ENCODE peak calls at places on chromosomes 3 and 15, in eight cellular contexts. H is spleen, G is endothelial cell of umbilical vein, J is adrenal gland, V is GM12891, W is ovary, E is HCT116, U is A549. F is an unnamed sample.

GRCh38 chr3:24185738-24186384 is 240.8 kb downstream of the NR1D2 start:
- DNase-seq in E (peak), J (peak), H (no peak), G (peak), W (peak), U (peak), V (peak), F (peak)

GRCh38 chr3:124230928-124231456 is 239.1 kb upstream of the ROPN1 start:
- DNase-seq in V (no peak), E (no peak), W (no peak), U (no peak), H (no peak), G (no peak), J (no peak), F (no peak)

GRCh38 chr3:155790272-155790918 is 15.7 kb downstream of the C3orf33 start:
- DNase-seq in W (no peak), J (no peak), E (no peak), G (no peak), U (no peak), V (no peak), H (no peak), F (peak)

GRCh38 chr3:99172736-99173657 is 271.5 kb upstream of the DCBLD2 start:
- DNase-seq in V (peak), H (no peak), W (no peak), J (peak), G (peak), E (peak), U (peak), F (peak)

GRCh38 chr15:55799287-55800212 is 56.6 kb upstream of the PRTG start:
- DNase-seq in J (peak), W (no peak), V (peak), U (peak), H (no peak), E (peak), G (peak), F (peak)

GRCh38 chr15:51403946-51404695 is 62.7 kb downstream of the GLDN start:
- DNase-seq in V (no peak), G (no peak), H (no peak), U (no peak), J (no peak), W (no peak), E (no peak), F (no peak)

GRCh38 chr3:185153170-185153733 is 392 bp upstream of the C3orf70 start:
- DNase-seq in G (peak), J (peak), W (peak), H (no peak), E (no peak), V (peak), U (no peak), F (peak)

GRCh38 chr15:60091150-60091549 is 87.0 kb downstream of the FOXB1 start:
- DNase-seq in U (peak), W (no peak), G (no peak), E (no peak), H (no peak), V (no peak), J (peak), F (no peak)

GRCh38 chr3:105365536-105366301 is 990 bp upstream of the ALCAM start:
- DNase-seq in G (no peak), E (no peak), W (peak), V (no peak), J (no peak), H (no peak), U (peak), F (no peak)

GRCh38 chr3:89699229-89699628 is 591.8 kb downstream of the EPHA3 start:
- DNase-seq in E (no peak), G (no peak), U (no peak), H (peak), J (no peak), V (no peak), W (no peak), F (no peak)
- TF ChIP-seq POLR2A in E (no peak), G (no peak), U (no peak), H (no peak), J (no peak), V (no peak), W (no peak), F (no peak)

GRCh38 chr3:82011336-82011735 is 249.9 kb upstream of the GBE1 start:
- DNase-seq in J (no peak), U (no peak), G (no peak), V (no peak), E (no peak), W (no peak), H (no peak), F (no peak)
- TF ChIP-seq POLR2A in J (no peak), U (no peak), G (no peak), V (no peak), E (no peak), W (no peak), H (no peak), F (no peak)

GRCh38 chr15:50150349-50150748 is 31.3 kb upstream of the ATP8B4 start:
- DNase-seq in V (no peak), W (no peak), H (no peak), E (no peak), J (no peak), G (no peak), U (no peak), F (no peak)
- TF ChIP-seq POLR2A in V (no peak), W (no peak), H (no peak), E (no peak), J (no peak), G (no peak), U (no peak), F (no peak)

DNA sequence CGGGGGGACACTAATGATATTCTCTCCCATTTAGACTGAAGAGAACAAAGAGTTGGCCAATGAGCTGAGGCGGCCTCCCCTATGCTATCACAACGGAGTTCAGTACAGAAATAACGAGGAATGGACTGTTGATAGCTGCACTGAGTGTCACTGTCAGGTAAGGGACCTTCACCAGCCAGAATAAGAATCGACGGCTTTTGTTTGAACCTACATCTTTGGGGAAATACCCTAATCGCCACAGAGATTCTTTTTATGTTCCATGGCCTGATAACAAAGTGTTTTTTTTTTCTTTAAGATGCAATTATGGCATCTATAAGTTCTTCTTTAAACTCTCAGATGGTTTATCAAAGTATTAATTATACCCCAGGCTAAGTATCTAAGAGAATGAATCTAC is 3.4 kb downstream of the THBS1 start:
- DNase-seq in G (no peak), E (no peak), J (no peak), V (no peak), H (no peak), U (no peak), W (no peak), F (no peak)
- TF ChIP-seq POLR2A in G (peak), E (no peak), J (no peak), V (no peak), H (no peak), U (no peak), W (no peak), F (no peak)

GRCh38 chr3:159783780-159784747 is 204.6 kb upstream of the IL12A start:
- DNase-seq in V (no peak), E (no peak), J (no peak), W (no peak), U (no peak), G (no peak), H (no peak), F (no peak)
- TF ChIP-seq POLR2A in V (no peak), E (no peak), J (no peak), W (no peak), U (no peak), G (no peak), H (no peak), F (no peak)

GRCh38 chr15:30903497-30904187 is at the start of gene FAN1:
- DNase-seq in H (peak), G (peak), U (peak), E (peak), W (peak), V (peak), J (peak), F (peak)
- TF ChIP-seq POLR2A in H (no peak), G (peak), U (peak), E (peak), W (peak), V (peak), J (peak), F (peak)

GRCh38 chr15:58248504-58248842 is 110.3 kb downstream of the AQP9 start:
- DNase-seq in V (no peak), H (peak), G (no peak), J (no peak), E (no peak), U (no peak), W (no peak), F (peak)
- TF ChIP-seq POLR2A in V (no peak), H (no peak), G (no peak), J (no peak), E (no peak), U (no peak), W (no peak), F (no peak)